ENCODE peak calls at places on chromosomes 11 and 22, in six cellular contexts. X, Y, M, O, G and J are unnamed samples.

GRCh38 chr11:71433648-71434450 is 14.3 kb downstream of the DHCR7 start:
- DNase-seq in X (peak; percentile 80), Y (no peak), M (no peak), O (no peak), G (peak; percentile 48), J (peak; percentile 5)

GRCh38 chr11:34468209-34468841 is 29.6 kb downstream of the CAT start:
- DNase-seq in X (no peak), Y (no peak), M (no peak), O (peak; percentile 59), G (no peak), J (no peak)

GRCh38 chr11:65791719-65792213 is 4.9 kb downstream of the OVOL1 start:
- DNase-seq in X (no peak), Y (peak; percentile 21), M (no peak), O (no peak), G (no peak), J (no peak)

GRCh38 chr11:86632499-86633269 is 39.7 kb downstream of the ME3 start:
- DNase-seq in X (peak; percentile 85), Y (no peak), M (peak; percentile 66), O (peak; percentile 7), G (peak; percentile 55), J (peak; percentile 86)

GRCh38 chr11:96342131-96342970 is 644 bp downstream of the MAML2 start:
- DNase-seq in X (no peak), Y (peak; percentile 66), M (no peak), O (no peak), G (no peak), J (no peak)

GRCh38 chr11:43904737-43905515 is 24.3 kb downstream of the ALKBH3 start:
- DNase-seq in X (no peak), Y (no peak), M (no peak), O (no peak), G (no peak), J (no peak)

GRCh38 chr22:22394589-22394988 is 114.0 kb downstream of the ZNF280B start:
- DNase-seq in X (no peak), Y (peak; percentile 18), M (no peak), O (no peak), G (no peak), J (no peak)

GRCh38 chr22:19174106-19175025 is 4.2 kb downstream of the SLC25A1 start:
- DNase-seq in X (peak; percentile 88), Y (no peak), M (peak; percentile 73), O (no peak), G (peak; percentile 72), J (no peak)

GRCh38 chr11:56950510-56950909 is 38.2 kb upstream of the OR5AK2 start:
- DNase-seq in X (no peak), Y (no peak), M (no peak), O (no peak), G (no peak), J (no peak)

GRCh38 chr22:48945621-48946458 is 881.8 kb downstream of the BRD1 start:
- DNase-seq in X (peak; percentile 62), Y (no peak), M (peak; percentile 52), O (no peak), G (no peak), J (no peak)

GRCh38 chr11:47918882-47919495 is 61.4 kb upstream of the PTPRJ start:
- DNase-seq in X (peak; percentile 13), Y (no peak), M (no peak), O (no peak), G (no peak), J (no peak)

GRCh38 chr11:958101-958500 is 32.4 kb downstream of the AP2A2 start:
- DNase-seq in X (no peak), Y (no peak), M (no peak), O (no peak), G (no peak), J (no peak)

GRCh38 chr22:46797355-46797754 is 34.9 kb downstream of the TBC1D22A start:
- DNase-seq in X (peak; percentile 72), Y (no peak), M (peak; percentile 52), O (peak; percentile 23), G (no peak), J (peak; percentile 56)

GRCh38 chr11:107785401-107785800 is 73.2 kb downstream of the SLC35F2 start:
- DNase-seq in X (no peak), Y (no peak), M (no peak), O (no peak), G (no peak), J (no peak)

GRCh38 chr11:83292709-83293435 is 6.7 kb upstream of the CCDC90B start:
- DNase-seq in X (no peak), Y (peak; percentile 26), M (no peak), O (peak; percentile 57), G (no peak), J (no peak)